ENCODE peak calls at places on chromosomes 3 and 15, in six cellular contexts. O, N, B, H, F and L are unnamed samples.

GRCh38 chr3:64674591-64675076 is 13.2 kb downstream of the ADAMTS9 start:
- DNase-seq in O (no peak), F (no peak), N (no peak), B (no peak), H (no peak), L (no peak)

GRCh38 chr3:58244186-58244585 is 6.6 kb downstream of the ABHD6 start:
- DNase-seq in N (no peak), H (no peak), F (no peak), B (no peak), O (no peak), L (no peak)

GRCh38 chr3:108662141-108662738 is 72.7 kb downstream of the DZIP3 start:
- DNase-seq in N (peak), O (no peak), B (peak), H (peak), F (peak), L (peak)

GRCh38 chr3:53215816-53216215 is 40.0 kb downstream of the TKT start:
- DNase-seq in O (no peak), N (no peak), H (no peak), B (no peak), F (no peak), L (no peak)

GRCh38 chr15:94576889-94577533 is 345.6 kb downstream of the MCTP2 start:
- DNase-seq in B (no peak), N (no peak), F (no peak), H (peak), O (no peak), L (peak)

GRCh38 chr15:68639926-68640600 is 61.3 kb downstream of the CORO2B start:
- DNase-seq in O (no peak), B (no peak), N (no peak), H (no peak), F (no peak), L (no peak)

GRCh38 chr15:31930967-31931366 is 99.3 kb upstream of the CHRNA7 start:
- DNase-seq in B (no peak), O (no peak), N (no peak), F (no peak), H (no peak), L (no peak)

GRCh38 chr15:98347001-98347400 is 301.3 kb upstream of the IGF1R start:
- DNase-seq in O (no peak), F (no peak), B (no peak), N (no peak), H (no peak), L (no peak)

GRCh38 chr3:120160050-120160449 is 65.8 kb upstream of the GSK3B start:
- DNase-seq in B (no peak), H (no peak), O (no peak), N (no peak), F (no peak), L (no peak)

GRCh38 chr15:60162251-60162650 is 158.1 kb downstream of the FOXB1 start:
- DNase-seq in O (no peak), B (no peak), N (no peak), F (no peak), H (no peak), L (no peak)

GRCh38 chr3:46811615-46812236 is 51.5 kb downstream of the MYL3 start:
- DNase-seq in N (no peak), H (no peak), F (peak), O (no peak), B (no peak), L (no peak)

GRCh38 chr3:65343031-65343430 is 655.2 kb upstream of the ADAMTS9 start:
- DNase-seq in F (no peak), H (no peak), N (no peak), B (no peak), O (no peak), L (no peak)

GRCh38 chr3:140050977-140051957 is 116.3 kb downstream of the CLSTN2 start:
- DNase-seq in O (no peak), B (no peak), H (no peak), N (no peak), F (no peak), L (peak)

GRCh38 chr15:101052681-101053121 is 133.5 kb downstream of the LRRK1 start:
- DNase-seq in N (no peak), H (no peak), F (no peak), O (no peak), B (no peak), L (no peak)

GRCh38 chr3:32743934-32744333 is 58.9 kb downstream of the CNOT10 start:
- DNase-seq in F (no peak), N (no peak), H (no peak), B (no peak), O (no peak), L (no peak)

GRCh38 chr3:111617406-111617805 is 22.3 kb upstream of the ZBED2 start:
- DNase-seq in F (no peak), H (no peak), N (no peak), B (no peak), O (no peak), L (no peak)

GRCh38 chr3:177451277-177451880 is 254.1 kb upstream of the TBL1XR1 start:
- DNase-seq in F (no peak), H (no peak), B (no peak), O (no peak), N (no peak), L (no peak)

GRCh38 chr3:149332781-149333517 is 487 bp downstream of the TM4SF18 start:
- DNase-seq in H (no peak), O (no peak), N (no peak), F (no peak), B (no peak), L (no peak)

GRCh38 chr3:186839874-186840641 is 2.5 kb upstream of the ADIPOQ start:
- DNase-seq in N (no peak), H (no peak), F (no peak), B (no peak), O (no peak), L (no peak)